ENCODE peak calls at places on chromosomes 16 and 17, in five cellular contexts. One of them, this sample, is unnamed. For H3K36me3, the result is how much of the 10 kb centered on the place peaks cover.

GRCh38 chr17:64343833-64344637 is 46.6 kb downstream of the PECAM1 start:
- DNase-seq in heart left ventricle: peak
- DNase-seq in SK-N-SH: no peak
- DNase-seq in hepatocyte: peak
- DNase-seq in stomach: peak
- DNase-seq in this sample: peak

GRCh38 chr16:4110680-4111079 is 5.6 kb downstream of the ADCY9 start:
- DNase-seq in stomach: peak
- DNase-seq in hepatocyte: no peak
- DNase-seq in heart left ventricle: no peak
- DNase-seq in SK-N-SH: no peak
- DNase-seq in this sample: no peak

GRCh38 chr17:58301504-58302150 is 20.9 kb upstream of the MPO start:
- DNase-seq in SK-N-SH: no peak
- DNase-seq in heart left ventricle: no peak
- DNase-seq in stomach: peak
- DNase-seq in hepatocyte: no peak
- DNase-seq in this sample: no peak

GRCh38 chr17:76735006-76735405 is 2.1 kb downstream of the SRSF2 start:
- DNase-seq in SK-N-SH: no peak
- DNase-seq in heart left ventricle: no peak
- DNase-seq in stomach: no peak
- DNase-seq in hepatocyte: no peak
- DNase-seq in this sample: no peak

GRCh38 chr16:77499373-77500285 is 64.8 kb upstream of the ADAMTS18 start:
- DNase-seq in SK-N-SH: no peak
- DNase-seq in hepatocyte: peak
- DNase-seq in heart left ventricle: no peak
- DNase-seq in stomach: no peak
- DNase-seq in this sample: peak

GRCh38 chr16:48542020-48542473 is 67.9 kb downstream of the N4BP1 start:
- DNase-seq in heart left ventricle: peak
- DNase-seq in stomach: no peak
- DNase-seq in hepatocyte: peak
- DNase-seq in SK-N-SH: peak
- DNase-seq in this sample: peak

GRCh38 chr16:23573822-23574221 is 16.3 kb downstream of the UBFD1 start:
- DNase-seq in SK-N-SH: no peak
- DNase-seq in heart left ventricle: no peak
- DNase-seq in hepatocyte: no peak
- DNase-seq in stomach: no peak
- DNase-seq in this sample: no peak

GRCh38 chr17:8176197-8176940 is at the start of gene TMEM107:
- DNase-seq in stomach: peak
- DNase-seq in SK-N-SH: peak
- DNase-seq in heart left ventricle: peak
- DNase-seq in hepatocyte: peak
- DNase-seq in this sample: peak

GRCh38 chr17:71399649-71400048 is 721.2 kb upstream of the SOX9 start:
- DNase-seq in SK-N-SH: no peak
- DNase-seq in stomach: no peak
- DNase-seq in heart left ventricle: no peak
- DNase-seq in hepatocyte: no peak
- DNase-seq in this sample: no peak

GRCh38 chr16:67406628-67407027 is 9.6 kb downstream of the ZDHHC1 start:
- DNase-seq in stomach: no peak
- DNase-seq in SK-N-SH: peak
- DNase-seq in heart left ventricle: no peak
- DNase-seq in hepatocyte: no peak
- DNase-seq in this sample: no peak

GRCh38 chr17:14051692-14052091 is 17.6 kb upstream of the COX10 start:
- DNase-seq in hepatocyte: no peak
- DNase-seq in SK-N-SH: peak
- DNase-seq in stomach: no peak
- DNase-seq in heart left ventricle: no peak
- DNase-seq in this sample: no peak

GRCh38 chr17:34777044-34777443 is 184.2 kb downstream of the CCT6B start:
- DNase-seq in stomach: no peak
- DNase-seq in hepatocyte: no peak
- DNase-seq in SK-N-SH: peak
- DNase-seq in heart left ventricle: no peak
- DNase-seq in this sample: no peak

GRCh38 chr16:27638833-27639587 is 89.1 kb downstream of the KATNIP start:
- DNase-seq in hepatocyte: no peak
- DNase-seq in SK-N-SH: no peak
- DNase-seq in stomach: no peak
- DNase-seq in heart left ventricle: no peak
- DNase-seq in this sample: no peak

GRCh38 chr17:45234641-45235040 is 13.0 kb downstream of the FMNL1 start:
- DNase-seq in SK-N-SH: peak
- DNase-seq in hepatocyte: no peak
- DNase-seq in heart left ventricle: no peak
- DNase-seq in stomach: no peak
- DNase-seq in this sample: no peak

GRCh38 chr17:64130559-64131001 is 636 bp upstream of the ERN1 start:
- DNase-seq in heart left ventricle: peak
- DNase-seq in hepatocyte: no peak
- DNase-seq in stomach: no peak
- DNase-seq in SK-N-SH: no peak
- DNase-seq in this sample: no peak

GRCh38 chr16:79597775-79598174 is 2.8 kb downstream of the MAF start:
- DNase-seq in heart left ventricle: no peak
- DNase-seq in stomach: no peak
- DNase-seq in hepatocyte: no peak
- DNase-seq in SK-N-SH: no peak
- DNase-seq in this sample: no peak

GRCh38 chr16:3182608-3183444 is 5.2 kb upstream of the OR1F1 start:
- DNase-seq in stomach: peak
- DNase-seq in heart left ventricle: no peak
- DNase-seq in hepatocyte: no peak
- DNase-seq in SK-N-SH: peak
- DNase-seq in this sample: no peak

GRCh38 chr17:79622776-79623175 is 11.9 kb upstream of the RBFOX3 start:
- DNase-seq in hepatocyte: no peak
- DNase-seq in heart left ventricle: peak
- DNase-seq in stomach: no peak
- DNase-seq in SK-N-SH: peak
- DNase-seq in this sample: peak

GRCh38 chr17:63641678-63642077 is 19.5 kb downstream of the MAP3K3 start:
- DNase-seq in SK-N-SH: no peak
- DNase-seq in stomach: no peak
- DNase-seq in hepatocyte: no peak
- DNase-seq in heart left ventricle: peak
- DNase-seq in this sample: peak

GRCh38 chr16:64406661-64407267 is 715.1 kb downstream of the CDH11 start:
- DNase-seq in heart left ventricle: no peak
- DNase-seq in stomach: no peak
- DNase-seq in hepatocyte: no peak
- DNase-seq in SK-N-SH: no peak
- DNase-seq in this sample: no peak

GRCh38 chr17:22278302-22279275 is 586.3 kb downstream of the KCNJ18 start:
- DNase-seq in heart left ventricle: no peak
- DNase-seq in SK-N-SH: no peak
- DNase-seq in stomach: peak
- DNase-seq in hepatocyte: no peak
- DNase-seq in this sample: no peak

GRCh38 chr17:58587713-58588117 is 73.3 kb upstream of the MTMR4 start:
- DNase-seq in SK-N-SH: peak
- DNase-seq in stomach: peak
- DNase-seq in hepatocyte: peak
- DNase-seq in heart left ventricle: peak
- DNase-seq in this sample: peak

GRCh38 chr17:27333410-27333980 is 39.6 kb downstream of the WSB1 start:
- DNase-seq in SK-N-SH: no peak
- DNase-seq in heart left ventricle: no peak
- DNase-seq in hepatocyte: no peak
- DNase-seq in stomach: no peak
- DNase-seq in this sample: no peak

GRCh38 chr16:1454561-1454960 is 10.2 kb upstream of the CCDC154 start:
- DNase-seq in stomach: no peak
- DNase-seq in hepatocyte: no peak
- DNase-seq in SK-N-SH: no peak
- DNase-seq in heart left ventricle: no peak
- DNase-seq in this sample: no peak
- H3K36me3 ChIP-seq in stomach: half or more
- H3K36me3 ChIP-seq in hepatocyte: under half
- H3K36me3 ChIP-seq in SK-N-SH: under half
- H3K36me3 ChIP-seq in heart left ventricle: under half
- H3K36me3 ChIP-seq in this sample: under half

GRCh38 chr16:57266531-57267268 is 17.8 kb downstream of the PLLP start:
- DNase-seq in stomach: peak
- DNase-seq in SK-N-SH: peak
- DNase-seq in hepatocyte: no peak
- DNase-seq in heart left ventricle: no peak
- DNase-seq in this sample: no peak

GRCh38 chr16:57270221-57271062 is 14.0 kb downstream of the PLLP start:
- DNase-seq in stomach: no peak
- DNase-seq in heart left ventricle: no peak
- DNase-seq in hepatocyte: no peak
- DNase-seq in SK-N-SH: peak
- DNase-seq in this sample: no peak

GRCh38 chr16:57271867-57272495 is 12.5 kb downstream of the PLLP start:
- DNase-seq in hepatocyte: no peak
- DNase-seq in SK-N-SH: peak
- DNase-seq in stomach: no peak
- DNase-seq in heart left ventricle: no peak
- DNase-seq in this sample: no peak

GRCh38 chr16:57271063-57271345 is 13.5 kb downstream of the PLLP start:
- DNase-seq in SK-N-SH: peak
- DNase-seq in hepatocyte: no peak
- DNase-seq in heart left ventricle: no peak
- DNase-seq in stomach: no peak
- DNase-seq in this sample: no peak

DNA sequence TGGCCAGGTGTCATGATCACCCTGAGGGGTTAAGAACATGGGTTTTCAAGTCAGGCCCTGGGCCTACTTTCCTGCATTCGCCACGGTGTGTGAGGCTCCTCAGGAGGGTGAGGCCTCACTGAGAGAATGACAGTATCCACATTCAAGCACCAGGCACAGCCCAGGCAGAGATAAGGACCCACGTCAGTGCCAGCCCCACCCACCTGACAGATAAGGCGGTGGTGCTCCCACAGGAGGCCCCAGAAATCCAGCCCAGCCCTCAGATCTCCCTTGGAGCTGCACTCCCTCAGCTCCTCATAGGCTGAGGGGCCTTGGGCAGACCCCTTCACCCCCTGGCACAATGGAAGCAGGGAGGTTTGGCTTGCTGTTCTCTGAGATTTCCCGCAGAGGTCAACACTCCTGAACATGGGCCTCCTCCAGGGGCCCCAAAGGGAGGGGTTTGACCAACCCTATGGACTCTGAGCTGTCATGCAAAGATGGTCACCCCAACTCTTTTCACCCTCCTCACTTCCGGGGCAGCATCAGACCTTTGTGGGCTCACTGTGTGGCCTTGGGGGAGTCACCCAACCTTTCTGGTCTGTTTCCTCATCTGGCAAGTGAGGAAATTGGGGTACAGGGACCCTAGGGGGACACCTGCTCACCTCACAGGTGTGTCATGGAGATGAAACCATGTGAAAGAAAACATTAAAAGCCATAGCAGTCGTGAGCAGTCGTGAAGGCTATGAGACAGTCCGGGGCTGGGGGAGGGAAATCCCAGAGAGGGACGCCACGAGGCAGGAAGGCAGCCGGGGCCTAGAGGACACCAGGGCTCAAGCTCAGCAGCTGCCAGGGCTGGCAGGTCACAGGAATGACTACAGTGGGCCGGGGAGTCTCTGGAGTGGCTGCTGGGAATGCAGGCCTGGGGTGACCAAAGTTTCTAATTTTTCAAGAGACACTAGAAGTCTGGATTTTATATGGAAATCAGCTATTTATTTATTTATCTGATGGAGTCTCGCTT is 15.4 kb downstream of the PLLP start:
- DNase-seq in heart left ventricle: peak
- DNase-seq in SK-N-SH: peak
- DNase-seq in hepatocyte: peak
- DNase-seq in stomach: peak
- DNase-seq in this sample: peak
- H3K27ac ChIP-seq in heart left ventricle: peak
- H3K27ac ChIP-seq in SK-N-SH: no peak
- H3K27ac ChIP-seq in hepatocyte: peak
- H3K27ac ChIP-seq in stomach: peak
- H3K27ac ChIP-seq in this sample: peak

GRCh38 chr17:73823684-73824083 is 179.4 kb upstream of the SDK2 start:
- DNase-seq in stomach: no peak
- DNase-seq in SK-N-SH: peak
- DNase-seq in hepatocyte: no peak
- DNase-seq in heart left ventricle: no peak
- DNase-seq in this sample: no peak

GRCh38 chr17:73819440-73820395 is 175.5 kb upstream of the SDK2 start:
- DNase-seq in stomach: no peak
- DNase-seq in SK-N-SH: no peak
- DNase-seq in heart left ventricle: no peak
- DNase-seq in hepatocyte: no peak
- DNase-seq in this sample: no peak

GRCh38 chr17:73822371-73822770 is 178.1 kb upstream of the SDK2 start:
- DNase-seq in stomach: no peak
- DNase-seq in SK-N-SH: no peak
- DNase-seq in hepatocyte: no peak
- DNase-seq in heart left ventricle: no peak
- DNase-seq in this sample: no peak

GRCh38 chr17:73821665-73822064 is 177.4 kb upstream of the SDK2 start:
- DNase-seq in stomach: no peak
- DNase-seq in SK-N-SH: no peak
- DNase-seq in heart left ventricle: no peak
- DNase-seq in hepatocyte: no peak
- DNase-seq in this sample: no peak

DNA sequence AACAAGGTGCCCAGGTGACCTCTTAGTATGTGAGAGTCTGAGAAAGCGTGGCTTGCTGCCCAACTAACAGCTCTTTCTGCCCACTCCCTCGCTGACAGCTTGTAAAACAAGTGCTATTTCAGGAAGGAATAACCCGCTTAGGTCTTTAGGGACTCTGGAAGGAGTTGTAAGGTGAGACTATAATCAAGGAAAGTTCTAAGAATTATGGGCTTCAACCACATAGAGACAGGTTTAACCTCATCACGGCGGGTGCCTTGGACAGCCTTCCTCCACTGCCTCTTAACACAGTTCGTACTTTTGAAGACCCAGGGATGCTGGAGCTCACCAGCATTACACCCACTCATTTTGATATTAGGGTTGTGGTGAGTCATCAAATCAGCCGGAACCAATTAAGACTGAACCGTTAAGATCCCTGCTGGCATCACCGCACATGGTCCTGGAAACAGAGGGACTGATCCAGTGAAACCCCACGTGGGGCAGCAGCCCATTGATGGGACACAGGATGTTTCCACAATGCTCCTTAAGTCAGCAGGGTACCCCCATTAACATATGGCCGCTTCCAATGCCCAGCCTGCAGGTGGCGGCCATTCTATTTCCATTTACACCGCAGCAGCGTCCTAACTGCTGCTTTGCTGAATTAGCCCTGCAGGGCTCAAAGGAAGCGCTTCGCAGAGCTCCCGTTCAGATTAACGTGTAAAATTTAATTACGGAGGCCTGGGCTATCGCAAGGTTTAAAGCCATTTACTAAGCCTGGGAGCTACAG is 176.6 kb upstream of the SDK2 start:
- DNase-seq in hepatocyte: peak
- DNase-seq in stomach: peak
- DNase-seq in heart left ventricle: no peak
- DNase-seq in SK-N-SH: peak
- DNase-seq in this sample: no peak
- TF ChIP-seq CTCF in hepatocyte: peak
- TF ChIP-seq CTCF in stomach: peak
- TF ChIP-seq CTCF in heart left ventricle: peak
- TF ChIP-seq CTCF in SK-N-SH: no peak
- TF ChIP-seq CTCF in this sample: no peak

GRCh38 chr16:74487634-74488495 is 66.6 kb upstream of the CLEC18B start:
- DNase-seq in hepatocyte: no peak
- DNase-seq in heart left ventricle: no peak
- DNase-seq in SK-N-SH: no peak
- DNase-seq in stomach: no peak
- DNase-seq in this sample: no peak
- H3K36me3 ChIP-seq in hepatocyte: under half
- H3K36me3 ChIP-seq in heart left ventricle: under half
- H3K36me3 ChIP-seq in SK-N-SH: half or more
- H3K36me3 ChIP-seq in stomach: half or more
- H3K36me3 ChIP-seq in this sample: under half